ENCODE peak calls at places on chromosomes 5 and 9, in eight cellular contexts. G, Q, J, I, O, E, P and R are unnamed samples.

GRCh38 chr9:35906923-35907699 is 1.1 kb downstream of the HRCT1 start:
- DNase-seq in G (no peak), Q (peak), J (no peak), I (no peak), O (peak), E (no peak), P (no peak), R (peak)

GRCh38 chr9:133759946-133760345 is 21.8 kb upstream of the SARDH start:
- DNase-seq in G (no peak), Q (peak), J (no peak), I (no peak), O (no peak), E (no peak), P (no peak), R (peak)

GRCh38 chr9:90189306-90189705 is 453.3 kb downstream of the DIRAS2 start:
- DNase-seq in G (no peak), Q (no peak), J (no peak), I (no peak), O (no peak), E (no peak), P (no peak), R (no peak)

GRCh38 chr5:41869150-41869738 is 981 bp downstream of the OXCT1 start:
- DNase-seq in G (peak), Q (peak), J (peak), I (peak), O (peak), E (no peak), P (no peak), R (peak)

GRCh38 chr5:26864061-26864460 is 174.3 kb downstream of the CDH9 start:
- DNase-seq in G (no peak), Q (no peak), J (no peak), I (no peak), O (no peak), E (no peak), P (no peak), R (no peak)

GRCh38 chr9:90526386-90526785 is 116.2 kb downstream of the DIRAS2 start:
- DNase-seq in G (no peak), Q (no peak), J (no peak), I (no peak), O (no peak), E (no peak), P (no peak), R (no peak)

GRCh38 chr9:126738553-126738952 is 66.3 kb upstream of the ZBTB43 start:
- DNase-seq in G (no peak), Q (no peak), J (no peak), I (no peak), O (no peak), E (no peak), P (no peak), R (no peak)

GRCh38 chr5:55923177-55923872 is 71.4 kb downstream of the IL6ST start:
- DNase-seq in G (no peak), Q (no peak), J (no peak), I (peak), O (peak), E (no peak), P (no peak), R (no peak)

GRCh38 chr5:25357605-25358004 is 712.8 kb upstream of the CDH10 start:
- DNase-seq in G (no peak), Q (peak), J (no peak), I (no peak), O (no peak), E (no peak), P (no peak), R (no peak)

GRCh38 chr5:73565969-73566547 is 515 bp downstream of the UTP15 start:
- DNase-seq in G (no peak), Q (no peak), J (no peak), I (no peak), O (no peak), E (peak), P (no peak), R (no peak)

GRCh38 chr5:143197260-143197656 is 206.2 kb downstream of the NR3C1 start:
- DNase-seq in G (no peak), Q (no peak), J (no peak), I (no peak), O (no peak), E (no peak), P (no peak), R (no peak)